ENCODE peak calls at places on chromosomes 2 and 18, in eight cellular contexts. Y is AG08395, O is erythroblast, N is Right ventricle myocardium inferior, S is H9, P is NCI-H510A treated with DMSO at 0.1 percent for 48 hours, C is nephron progenitor cell, L is glomerular endothelial cell. D is an unnamed sample.

GRCh38 chr2:120237491-120237902 is 14.3 kb upstream of the TMEM185B start:
- DNase-seq in Y (peak; percentile 91), O (no peak), N (no peak), S (peak; percentile 29), P (no peak), C (no peak), L (no peak), D (no peak)

GRCh38 chr18:78936251-78937005 is 43.2 kb upstream of the SALL3 start:
- DNase-seq in Y (no peak), O (no peak), N (no peak), S (no peak), P (no peak), C (no peak), L (no peak), D (no peak)

GRCh38 chr2:227697013-227697412 is 20.8 kb downstream of the SLC19A3 start:
- DNase-seq in Y (no peak), O (no peak), N (no peak), S (no peak), P (no peak), C (no peak), L (no peak), D (no peak)

GRCh38 chr18:77444385-77444784 is 194.7 kb downstream of the GALR1 start:
- DNase-seq in Y (no peak), O (no peak), N (no peak), S (no peak), P (no peak), C (no peak), L (no peak), D (no peak)

GRCh38 chr2:172465417-172466334 is 38.3 kb downstream of the ITGA6 start:
- DNase-seq in Y (peak; percentile 82), O (peak; percentile 42), N (no peak), S (peak; percentile 52), P (peak; percentile 99), C (peak; percentile 61), L (peak; percentile 61), D (peak; percentile 82)

GRCh38 chr2:158004131-158004530 is 97.5 kb upstream of the UPP2 start:
- DNase-seq in Y (no peak), O (no peak), N (no peak), S (no peak), P (no peak), C (no peak), L (no peak), D (no peak)

GRCh38 chr2:151374426-151374825 is 17.0 kb downstream of the TNFAIP6 start:
- DNase-seq in Y (peak; percentile 69), O (peak; percentile 25), N (no peak), S (no peak), P (no peak), C (no peak), L (peak; percentile 42), D (peak; percentile 56)

GRCh38 chr2:132669854-132670103 is 226 bp downstream of the LYPD1 start:
- DNase-seq in Y (no peak), O (no peak), N (no peak), S (no peak), P (peak; percentile 64), C (peak; percentile 60), L (no peak), D (no peak)

GRCh38 chr2:100962366-100963025 is 39.6 kb upstream of the RPL31 start:
- DNase-seq in Y (no peak), O (no peak), N (no peak), S (no peak), P (no peak), C (no peak), L (no peak), D (no peak)

GRCh38 chr18:3458952-3459853 is 9.2 kb downstream of the TGIF1 start:
- DNase-seq in Y (no peak), O (no peak), N (no peak), S (no peak), P (no peak), C (no peak), L (no peak), D (no peak)

GRCh38 chr2:88697361-88698026 is 6.0 kb downstream of the RPIA start:
- DNase-seq in Y (no peak), O (peak; percentile 36), N (no peak), S (no peak), P (no peak), C (no peak), L (no peak), D (no peak)

GRCh38 chr2:20365249-20365817 is 14.7 kb upstream of the PUM2 start:
- DNase-seq in Y (peak; percentile 83), O (no peak), N (no peak), S (no peak), P (no peak), C (no peak), L (no peak), D (no peak)

GRCh38 chr2:43360137-43360536 is 133.7 kb upstream of the ZFP36L2 start:
- DNase-seq in Y (no peak), O (peak; percentile 46), N (no peak), S (no peak), P (peak; percentile 30), C (no peak), L (no peak), D (peak; percentile 11)

GRCh38 chr2:150370600-150370999 is 116.9 kb downstream of the RND3 start:
- DNase-seq in Y (no peak), O (no peak), N (no peak), S (no peak), P (peak; percentile 52), C (no peak), L (no peak), D (no peak)

GRCh38 chr2:33589444-33589843 is 9.7 kb downstream of the FAM98A start:
- DNase-seq in Y (no peak), O (no peak), N (no peak), S (no peak), P (no peak), C (no peak), L (no peak), D (no peak)

GRCh38 chr2:241722896-241723454 is 11.5 kb upstream of the D2HGDH start:
- DNase-seq in Y (no peak), O (no peak), N (no peak), S (no peak), P (no peak), C (no peak), L (no peak), D (no peak)

GRCh38 chr2:237724811-237725478 is 73.6 kb upstream of the RBM44 start:
- DNase-seq in Y (no peak), O (no peak), N (no peak), S (no peak), P (peak; percentile 89), C (no peak), L (no peak), D (no peak)

D was measured in OCI-M1.